ENCODE peak calls at places on chromosomes 5 and 9, in five cellular contexts. M, E, O, R and J are unnamed samples.

GRCh38 chr5:79975422-79975821 is 15.6 kb downstream of the MTX3 start:
- DNase-seq in M (no peak), E (no peak), O (no peak), R (no peak), J (no peak)

GRCh38 chr5:15480436-15480835 is 19.5 kb upstream of the FBXL7 start:
- DNase-seq in M (no peak), E (no peak), O (no peak), R (no peak), J (no peak)

GRCh38 chr9:20207161-20207560 is 415.1 kb downstream of the MLLT3 start:
- DNase-seq in M (no peak), E (no peak), O (no peak), R (no peak), J (no peak)

GRCh38 chr9:3437031-3437430 is 88.8 kb downstream of the RFX3 start:
- DNase-seq in M (no peak), E (no peak), O (no peak), R (no peak), J (no peak)

GRCh38 chr9:98997580-98997979 is 53.9 kb downstream of the COL15A1 start:
- DNase-seq in M (peak), E (no peak), O (no peak), R (no peak), J (no peak)

GRCh38 chr5:141560725-141561483 is 57.9 kb downstream of the DIAPH1 start:
- DNase-seq in M (peak), E (peak), O (no peak), R (no peak), J (no peak)

GRCh38 chr9:117355542-117355941 is 59.3 kb downstream of the ASTN2 start:
- DNase-seq in M (no peak), E (no peak), O (no peak), R (no peak), J (no peak)

GRCh38 chr5:95817430-95817829 is 5.1 kb downstream of the GLRX start:
- DNase-seq in M (no peak), E (peak), O (no peak), R (no peak), J (no peak)

GRCh38 chr5:177984565-177985166 is 11.4 kb downstream of the PROP1 start:
- DNase-seq in M (no peak), E (no peak), O (no peak), R (no peak), J (no peak)

GRCh38 chr9:126000256-126000655 is 253.1 kb downstream of the PBX3 start:
- DNase-seq in M (no peak), E (peak), O (no peak), R (no peak), J (no peak)

GRCh38 chr9:72701510-72701909 is 180.1 kb downstream of the TMC1 start:
- DNase-seq in M (no peak), E (no peak), O (no peak), R (no peak), J (no peak)